ENCODE peak calls at places on chromosomes 1 and 21, in eight cellular contexts. M is activated naive CD4-positive, alpha-beta T cell; V is fibroblast of pulmonary artery; D is activated effector memory CD4-positive, alpha-beta T cell treated with anti-CD3 and anti-CD28 coated beads, Interleukin-2, amount 50 U/mL, for 16 hours; Q is GM12865; L is NCI-H2029; N is GM06990; P is head of caudate nucleus. F is an unnamed sample.

GRCh38 chr1:1206376-1207253 is at the start of gene TNFRSF18:
- DNase-seq in V (no peak), D (peak), L (no peak), Q (no peak), N (peak), M (no peak), P (no peak), F (peak)

GRCh38 chr1:182615468-182616129 is 11.4 kb upstream of the RGS16 start:
- DNase-seq in V (peak), D (peak), Q (peak), M (no peak), L (peak), N (peak), P (no peak), F (no peak)

GRCh38 chr1:192225713-192226112 is 67.5 kb downstream of the RGS18 start:
- DNase-seq in Q (no peak), M (no peak), D (no peak), N (no peak), P (no peak), L (no peak), V (peak), F (no peak)

GRCh38 chr1:80047791-80048190 is 1041.3 kb upstream of the ADGRL4 start:
- DNase-seq in M (no peak), D (no peak), P (no peak), Q (no peak), N (no peak), L (no peak), V (peak), F (no peak)

GRCh38 chr1:178650950-178651461 is 74.0 kb upstream of the RALGPS2 start:
- DNase-seq in V (no peak), D (no peak), P (no peak), L (no peak), Q (no peak), N (no peak), M (no peak), F (no peak)

GRCh38 chr21:41650526-41651145 is 116.2 kb downstream of the RIPK4 start:
- DNase-seq in D (peak), N (no peak), V (no peak), P (no peak), M (no peak), Q (no peak), L (no peak), F (peak)

GRCh38 chr1:9518454-9518998 is 20.7 kb upstream of the SLC25A33 start:
- DNase-seq in Q (no peak), P (no peak), N (no peak), V (no peak), M (no peak), D (no peak), L (no peak), F (no peak)

GRCh38 chr1:69263982-69264381 is 303.7 kb upstream of the LRRC7 start:
- DNase-seq in M (no peak), D (no peak), Q (no peak), N (no peak), V (peak), L (peak), P (no peak), F (no peak)

GRCh38 chr1:154955718-154956513 is at the start of gene PBXIP1:
- DNase-seq in V (peak), M (no peak), N (peak), L (peak), D (peak), Q (peak), P (peak), F (peak)

GRCh38 chr1:12244078-12244477 is 14.2 kb downstream of the VPS13D start:
- DNase-seq in M (no peak), V (peak), L (no peak), N (no peak), P (no peak), Q (peak), D (no peak), F (no peak)

GRCh38 chr1:223338811-223339746 is 24.9 kb downstream of the SUSD4 start:
- DNase-seq in D (no peak), P (no peak), Q (no peak), N (no peak), V (no peak), M (no peak), L (no peak), F (no peak)

GRCh38 chr1:88787023-88787903 is 103.2 kb downstream of the PKN2 start:
- DNase-seq in Q (no peak), V (no peak), P (no peak), D (no peak), M (no peak), L (no peak), N (peak), F (no peak)

GRCh38 chr1:31694910-31695300 is 8.9 kb downstream of the COL16A1 start:
- DNase-seq in P (peak), Q (no peak), N (no peak), V (no peak), M (no peak), D (no peak), L (no peak), F (no peak)

GRCh38 chr1:9689011-9689706 is 37.6 kb downstream of the PIK3CD start:
- DNase-seq in M (peak), V (peak), N (peak), D (peak), P (peak), L (peak), Q (peak), F (peak)

F was measured in spleen.